ENCODE peak calls at places on chromosome 2, in ten cellular contexts. Y, L, P, G, V, H, K, B, F and Q are unnamed samples.

GRCh38 chr2:51710222-51710621 is 678.3 kb upstream of the NRXN1 start:
- DNase-seq in Y (no peak), L (no peak), P (no peak), G (peak; percentile 25), V (no peak), H (no peak), K (no peak), B (no peak), F (no peak), Q (no peak)

GRCh38 chr2:109448946-109449788 is 164.6 kb downstream of the SEPTIN10 start:
- DNase-seq in Y (no peak), L (peak; percentile 82), P (no peak), G (no peak), V (no peak), H (peak; percentile 76), K (no peak), B (no peak), F (peak; percentile 77), Q (no peak)

GRCh38 chr2:107072150-107072940 is 186.4 kb upstream of the ST6GAL2 start:
- DNase-seq in Y (no peak), L (peak; percentile 18), P (no peak), G (no peak), V (peak; percentile 47), H (peak; percentile 24), K (no peak), B (peak; percentile 5), F (no peak), Q (no peak)

GRCh38 chr2:8544786-8545631 is 136.8 kb upstream of the ID2 start:
- DNase-seq in Y (peak; percentile 93), L (peak; percentile 41), P (no peak), G (no peak), V (peak; percentile 63), H (no peak), K (peak; percentile 75), B (peak; percentile 97), F (peak; percentile 89), Q (peak; percentile 26)

GRCh38 chr2:232871418-232871834 is 1.4 kb downstream of the SNORC start:
- DNase-seq in Y (no peak), L (no peak), P (no peak), G (no peak), V (no peak), H (no peak), K (no peak), B (no peak), F (no peak), Q (no peak)

GRCh38 chr2:56680971-56681631 is 497.3 kb downstream of the CCDC85A start:
- DNase-seq in Y (peak; percentile 11), L (no peak), P (no peak), G (no peak), V (peak; percentile 58), H (no peak), K (no peak), B (peak; percentile 41), F (no peak), Q (no peak)

GRCh38 chr2:144607899-144608477 is 88.1 kb upstream of the ZEB2 start:
- DNase-seq in Y (peak; percentile 75), L (no peak), P (no peak), G (no peak), V (peak; percentile 68), H (no peak), K (no peak), B (peak; percentile 15), F (no peak), Q (no peak)

GRCh38 chr2:68108116-68108515 is 45.3 kb upstream of the C1D start:
- DNase-seq in Y (no peak), L (no peak), P (no peak), G (no peak), V (no peak), H (no peak), K (no peak), B (no peak), F (no peak), Q (no peak)

GRCh38 chr2:62293151-62293489 is 97.2 kb downstream of the B3GNT2 start:
- DNase-seq in Y (no peak), L (no peak), P (no peak), G (no peak), V (no peak), H (no peak), K (no peak), B (no peak), F (no peak), Q (no peak)

GRCh38 chr2:86238354-86238753 is 39.1 kb downstream of the MRPL35 start:
- DNase-seq in Y (no peak), L (no peak), P (no peak), G (no peak), V (no peak), H (no peak), K (no peak), B (no peak), F (no peak), Q (no peak)

GRCh38 chr2:179538406-179538805 is 273.8 kb upstream of the SESTD1 start:
- DNase-seq in Y (peak; percentile 41), L (no peak), P (no peak), G (no peak), V (peak; percentile 23), H (no peak), K (no peak), B (peak; percentile 23), F (no peak), Q (no peak)

GRCh38 chr2:215314896-215315295 is 3.0 kb downstream of the ATIC start:
- DNase-seq in Y (no peak), L (no peak), P (no peak), G (no peak), V (no peak), H (no peak), K (no peak), B (no peak), F (no peak), Q (no peak)

GRCh38 chr2:215319500-215319899 is 7.6 kb downstream of the ATIC start:
- DNase-seq in Y (no peak), L (no peak), P (no peak), G (no peak), V (no peak), H (no peak), K (no peak), B (no peak), F (no peak), Q (no peak)

GRCh38 chr2:215315301-215315700 is 3.4 kb downstream of the ATIC start:
- DNase-seq in Y (no peak), L (no peak), P (no peak), G (no peak), V (no peak), H (no peak), K (no peak), B (no peak), F (no peak), Q (no peak)

GRCh38 chr2:215313219-215313656 is 1.4 kb downstream of the ATIC start:
- DNase-seq in Y (no peak), L (no peak), P (no peak), G (no peak), V (no peak), H (no peak), K (no peak), B (no peak), F (no peak), Q (no peak)

GRCh38 chr2:215316336-215316735 is 4.5 kb downstream of the ATIC start:
- DNase-seq in Y (no peak), L (no peak), P (no peak), G (no peak), V (no peak), H (no peak), K (no peak), B (no peak), F (no peak), Q (no peak)
- H3K36me3 ChIP-seq in Y (peaks cover 25% of the 10 kb centered on the region), L (no peaks in the 10 kb centered on the region), P (peaks cover 32% of the 10 kb centered on the region), G (peaks cover 59% of the 10 kb centered on the region), V (peaks cover 34% of the 10 kb centered on the region), H (peaks cover 6% of the 10 kb centered on the region), K (peaks cover 8% of the 10 kb centered on the region), B (peaks cover 43% of the 10 kb centered on the region), F (peaks cover 30% of the 10 kb centered on the region), Q (peaks cover 52% of the 10 kb centered on the region)

DNA sequence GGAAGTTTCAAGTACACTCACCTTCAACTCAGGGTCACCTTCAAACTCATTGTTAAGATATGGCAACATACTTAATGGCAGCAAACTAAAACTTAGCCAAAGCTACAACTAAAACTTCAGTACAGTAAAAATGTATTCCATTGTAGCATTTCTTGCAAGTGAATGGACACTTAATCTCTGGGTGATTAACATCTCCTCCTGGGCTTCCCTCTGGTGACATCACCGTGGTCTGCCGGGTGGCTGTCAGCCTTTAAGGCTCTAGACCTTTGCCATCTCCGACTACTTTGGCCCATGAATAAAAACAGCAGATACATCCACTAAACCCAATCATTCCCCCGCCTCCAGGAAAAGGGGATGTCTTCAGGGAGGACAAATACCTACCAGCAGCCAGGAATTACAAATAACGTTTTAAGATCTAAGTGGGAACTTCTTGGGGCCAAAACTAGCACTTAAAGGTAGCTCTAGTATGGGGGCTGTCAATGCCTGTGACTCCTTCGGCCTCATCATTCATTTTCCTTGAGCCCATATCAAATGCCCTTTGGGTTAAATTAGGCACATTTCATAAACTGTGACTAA is 1.2 kb downstream of the TFCP2L1 start:
- DNase-seq in Y (no peak), L (no peak), P (no peak), G (no peak), V (peak; percentile 1), H (no peak), K (no peak), B (peak; percentile 23), F (no peak), Q (no peak)
- H3K4me3 ChIP-seq in Y (no peak overlapping the region), L (peak overlapping the region; percentile 81), P (peak overlapping the region; percentile 49), G (peak overlapping the region; percentile 82), V (peak overlapping the region; percentile 64), H (peak overlapping the region; percentile 57), K (no peak overlapping the region), B (no peak overlapping the region), F (peak overlapping the region; percentile 58), Q (peak overlapping the region; percentile 59)

DNA sequence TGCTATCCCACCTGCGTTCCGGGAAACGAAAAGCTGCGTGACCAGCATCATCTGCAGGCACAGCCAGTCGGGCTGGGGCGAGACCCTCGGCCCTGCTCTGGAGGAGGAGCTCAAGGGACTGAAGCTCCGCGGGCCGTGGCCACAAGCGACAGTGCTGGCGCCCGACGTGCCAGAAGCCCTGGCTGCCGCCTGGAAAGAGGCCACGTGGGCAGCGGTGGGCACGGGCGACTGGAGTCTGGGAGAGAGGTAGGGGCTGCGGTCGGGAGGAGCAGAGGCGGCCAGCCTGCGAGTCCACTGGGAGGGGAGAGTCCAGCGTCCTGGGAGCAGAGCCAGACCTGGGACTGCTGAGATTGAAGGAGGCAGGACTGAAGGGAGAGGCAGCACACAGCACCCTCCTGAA is 9.2 kb downstream of the DTYMK start:
- DNase-seq in Y (no peak), L (no peak), P (no peak), G (no peak), V (no peak), H (no peak), K (no peak), B (no peak), F (no peak), Q (no peak)
- H3K36me3 ChIP-seq in Y (peaks cover 48% of the 10 kb centered on the region), L (no peaks in the 10 kb centered on the region), P (peaks cover 3% of the 10 kb centered on the region), G (peaks cover 18% of the 10 kb centered on the region), V (peaks cover 15% of the 10 kb centered on the region), H (peaks cover under 1% of the 10 kb centered on the region), K (peaks cover 11% of the 10 kb centered on the region), B (peaks cover 3% of the 10 kb centered on the region), F (peaks cover 33% of the 10 kb centered on the region), Q (peaks cover 10% of the 10 kb centered on the region)

DNA sequence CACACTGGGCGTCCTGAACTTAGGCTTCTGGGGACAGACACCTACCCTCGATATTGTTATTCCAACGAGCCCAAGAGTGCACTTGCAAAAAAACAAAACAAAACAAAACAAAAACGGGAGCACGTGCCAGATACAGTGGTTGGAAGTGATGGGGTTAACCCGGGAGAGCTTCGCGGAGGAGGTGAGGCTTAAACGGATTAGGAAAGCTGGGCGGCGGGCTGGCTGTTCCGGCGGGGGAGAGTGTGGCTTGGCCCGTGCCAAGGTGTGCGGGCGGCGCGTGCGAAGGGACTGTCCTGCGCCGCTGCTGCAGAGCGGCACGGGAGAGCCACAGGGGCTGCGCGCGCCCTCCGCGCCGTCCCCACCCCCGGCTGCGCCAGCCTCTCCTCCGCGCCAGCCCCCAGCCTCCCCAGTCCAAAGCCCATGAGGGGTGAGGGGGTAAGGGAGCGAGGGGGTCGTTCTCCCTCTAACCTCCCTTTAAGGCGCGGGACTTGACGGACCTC is 1.5 kb upstream of the SLC30A3 start:
- DNase-seq in Y (no peak), L (no peak), P (no peak), G (no peak), V (peak; percentile 33), H (no peak), K (peak; percentile 4), B (no peak), F (no peak), Q (no peak)
- H3K4me3 ChIP-seq in Y (no peak overlapping the region), L (peak overlapping the region; percentile 79), P (peak overlapping the region; percentile 51), G (peak overlapping the region; percentile 85), V (no peak overlapping the region), H (no peak overlapping the region), K (peak overlapping the region; percentile 59), B (no peak overlapping the region), F (peak overlapping the region; percentile 41), Q (peak overlapping the region; percentile 61)